ENCODE peak calls at places on chromosomes 16 and 17, in five cellular contexts. One of them, this sample, is unnamed. For H3K4me1, the result is how much of the 10 kb centered on the place peaks cover.

GRCh38 chr16:12323007-12323699 is 346.6 kb downstream of the SNX29 start:
- DNase-seq in A549: no peak
- DNase-seq in naive thymus-derived CD4-positive, alpha-beta T cell: peak
- DNase-seq in CD8-positive, alpha-beta memory T cell: peak
- DNase-seq in esophagus squamous epithelium: no peak
- DNase-seq in this sample: no peak

GRCh38 chr17:46811978-46812583 is 6.4 kb downstream of the WNT3 start:
- DNase-seq in A549: no peak
- DNase-seq in esophagus squamous epithelium: no peak
- DNase-seq in naive thymus-derived CD4-positive, alpha-beta T cell: no peak
- DNase-seq in CD8-positive, alpha-beta memory T cell: no peak
- DNase-seq in this sample: no peak

GRCh38 chr16:84396537-84397008 is 28.2 kb downstream of the ATP2C2 start:
- DNase-seq in esophagus squamous epithelium: no peak
- DNase-seq in A549: peak
- DNase-seq in naive thymus-derived CD4-positive, alpha-beta T cell: no peak
- DNase-seq in CD8-positive, alpha-beta memory T cell: no peak
- DNase-seq in this sample: no peak

GRCh38 chr16:88732172-88732960 is 26.1 kb downstream of the CTU2 start:
- DNase-seq in esophagus squamous epithelium: no peak
- DNase-seq in naive thymus-derived CD4-positive, alpha-beta T cell: no peak
- DNase-seq in A549: peak
- DNase-seq in CD8-positive, alpha-beta memory T cell: no peak
- DNase-seq in this sample: no peak

GRCh38 chr16:74052006-74052405 is 244.6 kb upstream of the PSMD7 start:
- DNase-seq in CD8-positive, alpha-beta memory T cell: no peak
- DNase-seq in A549: no peak
- DNase-seq in esophagus squamous epithelium: no peak
- DNase-seq in naive thymus-derived CD4-positive, alpha-beta T cell: no peak
- DNase-seq in this sample: no peak

GRCh38 chr16:3652373-3653037 is 2.0 kb upstream of the DNASE1 start:
- DNase-seq in A549: no peak
- DNase-seq in naive thymus-derived CD4-positive, alpha-beta T cell: no peak
- DNase-seq in esophagus squamous epithelium: no peak
- DNase-seq in CD8-positive, alpha-beta memory T cell: no peak
- DNase-seq in this sample: peak

GRCh38 chr16:12628526-12628925 is 175.2 kb downstream of the CPPED1 start:
- DNase-seq in naive thymus-derived CD4-positive, alpha-beta T cell: no peak
- DNase-seq in A549: no peak
- DNase-seq in CD8-positive, alpha-beta memory T cell: no peak
- DNase-seq in esophagus squamous epithelium: no peak
- DNase-seq in this sample: no peak

GRCh38 chr16:19703218-19703617 is 14.8 kb downstream of the KNOP1 start:
- DNase-seq in A549: no peak
- DNase-seq in esophagus squamous epithelium: no peak
- DNase-seq in CD8-positive, alpha-beta memory T cell: no peak
- DNase-seq in naive thymus-derived CD4-positive, alpha-beta T cell: no peak
- DNase-seq in this sample: no peak

GRCh38 chr17:63675607-63676539 is 24.1 kb downstream of the LIMD2 start:
- DNase-seq in CD8-positive, alpha-beta memory T cell: no peak
- DNase-seq in A549: no peak
- DNase-seq in naive thymus-derived CD4-positive, alpha-beta T cell: no peak
- DNase-seq in esophagus squamous epithelium: no peak
- DNase-seq in this sample: peak

GRCh38 chr16:88130016-88130415 is 178.8 kb downstream of the BANP start:
- DNase-seq in CD8-positive, alpha-beta memory T cell: no peak
- DNase-seq in naive thymus-derived CD4-positive, alpha-beta T cell: no peak
- DNase-seq in A549: no peak
- DNase-seq in esophagus squamous epithelium: no peak
- DNase-seq in this sample: no peak

GRCh38 chr17:19383681-19384470 is 3.1 kb downstream of the MFAP4 start:
- DNase-seq in naive thymus-derived CD4-positive, alpha-beta T cell: no peak
- DNase-seq in A549: no peak
- DNase-seq in CD8-positive, alpha-beta memory T cell: no peak
- DNase-seq in esophagus squamous epithelium: no peak
- DNase-seq in this sample: peak

GRCh38 chr17:75011788-75012319 is 616 bp upstream of the MRPL58 start:
- DNase-seq in CD8-positive, alpha-beta memory T cell: no peak
- DNase-seq in A549: no peak
- DNase-seq in esophagus squamous epithelium: no peak
- DNase-seq in naive thymus-derived CD4-positive, alpha-beta T cell: no peak
- DNase-seq in this sample: no peak

GRCh38 chr16:86283944-86284343 is 226.4 kb upstream of the FOXF1 start:
- DNase-seq in A549: no peak
- DNase-seq in CD8-positive, alpha-beta memory T cell: no peak
- DNase-seq in esophagus squamous epithelium: no peak
- DNase-seq in naive thymus-derived CD4-positive, alpha-beta T cell: no peak
- DNase-seq in this sample: no peak
- H3K4me3 ChIP-seq in A549: no peak
- H3K4me3 ChIP-seq in CD8-positive, alpha-beta memory T cell: no peak
- H3K4me3 ChIP-seq in esophagus squamous epithelium: no peak
- H3K4me3 ChIP-seq in naive thymus-derived CD4-positive, alpha-beta T cell: no peak
- H3K4me3 ChIP-seq in this sample: no peak

GRCh38 chr16:82360024-82360783 is 190.2 kb upstream of the MPHOSPH6 start:
- DNase-seq in naive thymus-derived CD4-positive, alpha-beta T cell: no peak
- DNase-seq in CD8-positive, alpha-beta memory T cell: no peak
- DNase-seq in esophagus squamous epithelium: no peak
- DNase-seq in A549: no peak
- DNase-seq in this sample: no peak
- H3K27ac ChIP-seq in naive thymus-derived CD4-positive, alpha-beta T cell: no peak
- H3K27ac ChIP-seq in CD8-positive, alpha-beta memory T cell: no peak
- H3K27ac ChIP-seq in esophagus squamous epithelium: no peak
- H3K27ac ChIP-seq in A549: no peak
- H3K27ac ChIP-seq in this sample: no peak

GRCh38 chr17:348692-349425 is 3.7 kb downstream of the RPH3AL start:
- DNase-seq in naive thymus-derived CD4-positive, alpha-beta T cell: no peak
- DNase-seq in esophagus squamous epithelium: no peak
- DNase-seq in CD8-positive, alpha-beta memory T cell: no peak
- DNase-seq in A549: peak
- DNase-seq in this sample: peak

GRCh38 chr17:345992-346785 is 6.4 kb downstream of the RPH3AL start:
- DNase-seq in naive thymus-derived CD4-positive, alpha-beta T cell: no peak
- DNase-seq in CD8-positive, alpha-beta memory T cell: no peak
- DNase-seq in esophagus squamous epithelium: no peak
- DNase-seq in A549: no peak
- DNase-seq in this sample: no peak

GRCh38 chr17:349666-350065 is 2.9 kb downstream of the RPH3AL start:
- DNase-seq in esophagus squamous epithelium: no peak
- DNase-seq in CD8-positive, alpha-beta memory T cell: no peak
- DNase-seq in naive thymus-derived CD4-positive, alpha-beta T cell: no peak
- DNase-seq in A549: no peak
- DNase-seq in this sample: no peak

GRCh38 chr17:347309-347708 is 5.3 kb downstream of the RPH3AL start:
- DNase-seq in esophagus squamous epithelium: no peak
- DNase-seq in CD8-positive, alpha-beta memory T cell: no peak
- DNase-seq in A549: no peak
- DNase-seq in naive thymus-derived CD4-positive, alpha-beta T cell: no peak
- DNase-seq in this sample: peak

GRCh38 chr17:348012-348411 is 4.6 kb downstream of the RPH3AL start:
- DNase-seq in A549: no peak
- DNase-seq in naive thymus-derived CD4-positive, alpha-beta T cell: no peak
- DNase-seq in CD8-positive, alpha-beta memory T cell: no peak
- DNase-seq in esophagus squamous epithelium: no peak
- DNase-seq in this sample: no peak
- H3K4me1 ChIP-seq in A549: half or more
- H3K4me1 ChIP-seq in naive thymus-derived CD4-positive, alpha-beta T cell: under half
- H3K4me1 ChIP-seq in CD8-positive, alpha-beta memory T cell: under half
- H3K4me1 ChIP-seq in esophagus squamous epithelium: under half
- H3K4me1 ChIP-seq in this sample: under half

GRCh38 chr17:3962217-3963069 is 1.8 kb downstream of the ATP2A3 start:
- DNase-seq in naive thymus-derived CD4-positive, alpha-beta T cell: no peak
- DNase-seq in CD8-positive, alpha-beta memory T cell: no peak
- DNase-seq in esophagus squamous epithelium: no peak
- DNase-seq in A549: no peak
- DNase-seq in this sample: no peak

GRCh38 chr17:3961564-3962047 is 2.6 kb downstream of the ATP2A3 start:
- DNase-seq in A549: no peak
- DNase-seq in esophagus squamous epithelium: peak
- DNase-seq in naive thymus-derived CD4-positive, alpha-beta T cell: no peak
- DNase-seq in CD8-positive, alpha-beta memory T cell: peak
- DNase-seq in this sample: no peak

GRCh38 chr17:3964203-3965122 is at the start of gene ATP2A3:
- DNase-seq in naive thymus-derived CD4-positive, alpha-beta T cell: peak
- DNase-seq in A549: peak
- DNase-seq in esophagus squamous epithelium: no peak
- DNase-seq in CD8-positive, alpha-beta memory T cell: peak
- DNase-seq in this sample: no peak

GRCh38 chr17:3965123-3965800 is 1.0 kb upstream of the ATP2A3 start:
- DNase-seq in naive thymus-derived CD4-positive, alpha-beta T cell: peak
- DNase-seq in esophagus squamous epithelium: peak
- DNase-seq in CD8-positive, alpha-beta memory T cell: peak
- DNase-seq in A549: peak
- DNase-seq in this sample: peak

DNA sequence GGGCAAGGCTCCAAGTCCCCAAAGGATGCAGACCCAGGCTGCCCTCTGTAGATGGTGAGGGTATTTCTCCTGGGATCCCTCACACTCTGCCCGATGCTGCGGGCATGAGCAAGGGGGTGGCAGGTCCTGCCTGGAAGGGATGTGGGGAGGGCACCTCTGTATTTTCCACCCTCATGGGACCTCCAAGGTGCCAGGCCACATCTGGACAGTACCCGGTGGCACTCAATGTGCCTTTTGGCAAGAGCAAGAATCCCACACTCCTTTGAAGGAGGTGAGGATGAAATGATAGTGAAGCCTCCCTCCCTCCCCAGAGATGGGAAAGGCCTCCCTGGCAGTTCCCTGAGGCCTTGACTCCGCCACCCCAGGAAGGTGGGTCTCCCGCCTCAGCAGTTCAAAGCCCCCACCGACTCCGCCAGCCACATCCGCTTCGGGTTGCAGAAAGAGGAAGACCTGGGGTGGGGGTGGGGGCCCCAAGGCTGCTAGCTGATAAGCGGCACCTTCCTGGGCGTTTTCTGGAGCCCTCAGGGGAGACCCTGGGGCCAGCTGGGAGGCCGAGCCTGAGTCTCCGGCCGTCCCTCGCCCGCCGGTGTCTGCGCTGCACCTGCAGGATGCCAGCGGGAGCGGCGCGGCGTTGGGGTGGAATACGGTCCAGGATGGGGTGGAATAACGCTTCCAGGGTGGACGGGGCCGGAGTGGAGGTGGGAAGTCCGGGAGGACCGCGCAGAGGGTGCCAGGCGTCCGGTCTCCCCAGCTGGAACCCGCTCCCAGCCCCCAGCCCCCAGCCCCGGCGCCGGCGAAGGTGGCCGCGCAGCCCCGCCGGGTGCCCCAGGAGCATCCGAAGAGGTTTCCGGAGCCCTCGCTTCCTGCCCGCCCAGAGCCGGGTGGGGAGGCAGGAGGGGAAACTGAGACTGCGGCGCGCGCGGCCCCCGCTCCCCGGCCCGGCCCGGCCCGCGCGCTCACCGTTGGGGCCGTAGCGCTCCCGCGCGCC is 729 bp downstream of the ATP2A3 start:
- DNase-seq in naive thymus-derived CD4-positive, alpha-beta T cell: peak
- DNase-seq in A549: no peak
- DNase-seq in esophagus squamous epithelium: peak
- DNase-seq in CD8-positive, alpha-beta memory T cell: peak
- DNase-seq in this sample: no peak
- H3K4me3 ChIP-seq in naive thymus-derived CD4-positive, alpha-beta T cell: peak
- H3K4me3 ChIP-seq in A549: peak
- H3K4me3 ChIP-seq in esophagus squamous epithelium: peak
- H3K4me3 ChIP-seq in CD8-positive, alpha-beta memory T cell: peak
- H3K4me3 ChIP-seq in this sample: peak

GRCh38 chr17:78344666-78345065 is 15.2 kb downstream of the SOCS3 start:
- DNase-seq in naive thymus-derived CD4-positive, alpha-beta T cell: no peak
- DNase-seq in CD8-positive, alpha-beta memory T cell: no peak
- DNase-seq in A549: no peak
- DNase-seq in esophagus squamous epithelium: no peak
- DNase-seq in this sample: no peak

GRCh38 chr17:78343099-78343432 is 16.8 kb downstream of the SOCS3 start:
- DNase-seq in CD8-positive, alpha-beta memory T cell: no peak
- DNase-seq in naive thymus-derived CD4-positive, alpha-beta T cell: no peak
- DNase-seq in esophagus squamous epithelium: no peak
- DNase-seq in A549: peak
- DNase-seq in this sample: peak

GRCh38 chr17:78342438-78343098 is 17.3 kb downstream of the SOCS3 start:
- DNase-seq in CD8-positive, alpha-beta memory T cell: no peak
- DNase-seq in naive thymus-derived CD4-positive, alpha-beta T cell: no peak
- DNase-seq in A549: peak
- DNase-seq in esophagus squamous epithelium: no peak
- DNase-seq in this sample: peak

GRCh38 chr17:78345172-78345571 is 14.7 kb downstream of the SOCS3 start:
- DNase-seq in CD8-positive, alpha-beta memory T cell: no peak
- DNase-seq in esophagus squamous epithelium: no peak
- DNase-seq in naive thymus-derived CD4-positive, alpha-beta T cell: no peak
- DNase-seq in A549: no peak
- DNase-seq in this sample: no peak

DNA sequence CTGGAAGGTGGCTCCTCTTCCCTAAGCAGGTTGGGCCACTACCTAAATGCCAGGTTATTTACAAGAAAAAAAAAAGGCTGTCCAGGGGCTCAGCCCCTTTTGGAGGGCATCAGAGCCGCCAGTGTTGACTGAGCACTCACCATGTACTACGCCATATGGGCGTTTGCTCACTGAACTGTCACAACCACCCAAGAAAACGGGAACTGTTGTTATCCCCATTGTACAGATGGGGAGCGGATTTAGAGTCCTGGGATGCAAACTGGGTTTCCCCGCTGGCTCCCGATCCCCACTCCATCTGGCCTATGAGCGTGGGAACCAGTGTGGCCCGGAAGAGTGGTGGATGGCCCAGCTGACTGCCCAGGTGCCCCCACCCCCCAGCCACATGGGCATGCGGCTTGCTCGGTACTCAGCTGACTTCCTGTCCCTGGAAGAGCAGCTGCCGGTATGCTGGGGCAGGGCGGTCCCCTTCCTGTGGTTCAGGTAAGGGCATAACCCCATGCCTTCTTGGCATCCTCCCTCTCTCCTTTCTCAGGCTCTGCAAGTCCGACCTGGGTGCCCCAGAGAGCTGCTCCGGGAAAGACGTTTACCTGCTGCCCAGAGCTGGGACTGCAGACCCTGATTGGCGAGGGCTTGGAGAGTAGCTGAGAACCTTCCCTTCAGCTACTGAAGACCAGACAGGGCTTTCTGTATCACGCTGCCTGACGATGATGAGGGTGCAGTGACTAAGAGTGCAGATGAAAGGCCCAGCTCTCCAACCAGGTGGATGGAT is 16.3 kb downstream of the SOCS3 start:
- DNase-seq in esophagus squamous epithelium: peak
- DNase-seq in naive thymus-derived CD4-positive, alpha-beta T cell: peak
- DNase-seq in CD8-positive, alpha-beta memory T cell: peak
- DNase-seq in A549: no peak
- DNase-seq in this sample: no peak
- H3K27ac ChIP-seq in esophagus squamous epithelium: peak
- H3K27ac ChIP-seq in naive thymus-derived CD4-positive, alpha-beta T cell: peak
- H3K27ac ChIP-seq in CD8-positive, alpha-beta memory T cell: peak
- H3K27ac ChIP-seq in A549: peak
- H3K27ac ChIP-seq in this sample: no peak